ENCODE peak calls at places on chromosome X, in eight cellular contexts. Y is T-helper 2 cell; L is NCI-H446; S is HFFc6; P is NCI-H1930; K is stimulated activated CD4-positive, alpha-beta T cell treated with anti-CD3 and anti-CD28 coated beads, Interleukin-12 subunit alpha, Interleukin-12 subunit beta, amount 100 ng/mL, for 4 hours; B is astrocyte of the spinal cord; Q is astrocyte. F is an unnamed sample.

GRCh38 chrX:12946838-12947544 is 27.9 kb upstream of the TMSB4X start:
- DNase-seq in Q (peak), S (peak), L (peak), Y (peak), P (peak), K (peak), B (peak), F (peak)

GRCh38 chrX:151019837-151020236 is 36.7 kb downstream of the HMGB3 start:
- DNase-seq in L (no peak), Q (no peak), B (no peak), K (no peak), S (peak), Y (no peak), P (no peak), F (no peak)

GRCh38 chrX:19571708-19572107 is 56.4 kb upstream of the MAP3K15 start:
- DNase-seq in S (no peak), Y (no peak), L (no peak), P (no peak), B (no peak), K (no peak), Q (no peak), F (no peak)

GRCh38 chrX:31092970-31093638 is 21.3 kb upstream of the FTHL17 start:
- DNase-seq in S (no peak), Q (no peak), P (no peak), L (no peak), B (no peak), Y (no peak), K (no peak), F (no peak)

GRCh38 chrX:46653482-46653881 is 79.9 kb downstream of the CHST7 start:
- DNase-seq in P (no peak), Q (no peak), S (no peak), K (no peak), L (no peak), B (no peak), Y (no peak), F (no peak)

GRCh38 chrX:77347572-77347971 is 99.6 kb upstream of the FGF16 start:
- DNase-seq in Q (peak), P (no peak), S (no peak), K (no peak), B (no peak), Y (no peak), L (no peak), F (peak)

GRCh38 chrX:71144651-71145050 is at the start of gene NLGN3:
- DNase-seq in Y (no peak), B (no peak), S (no peak), Q (no peak), L (no peak), K (no peak), P (no peak), F (no peak)

GRCh38 chrX:54492340-54492739 is 3.7 kb downstream of the FGD1 start:
- DNase-seq in K (no peak), S (peak), Y (no peak), P (no peak), L (no peak), B (peak), Q (peak), F (peak)

GRCh38 chrX:153769865-153770605 is 6.0 kb downstream of the PLXNB3 start:
- DNase-seq in P (no peak), S (no peak), L (no peak), Y (no peak), K (no peak), Q (no peak), B (no peak), F (no peak)

GRCh38 chrX:54357414-54358377 is at the start of gene WNK3:
- DNase-seq in Q (peak), S (no peak), P (peak), B (peak), K (peak), L (peak), Y (peak), F (no peak)

GRCh38 chrX:104842646-104843045 is 276.6 kb downstream of the IL1RAPL2 start:
- DNase-seq in Q (no peak), L (no peak), K (no peak), S (no peak), P (no peak), B (no peak), Y (no peak), F (no peak)

GRCh38 chrX:118644378-118644777 is 83.0 kb upstream of the IL13RA1 start:
- DNase-seq in P (no peak), K (no peak), L (no peak), S (peak), Q (peak), B (peak), Y (no peak), F (peak)

F was measured in RCC 7860.